ENCODE peak calls at places on chromosomes 1 and 21, in seven cellular contexts. One of them, this sample, is unnamed.

GRCh38 chr1:29395724-29396437 is 159.6 kb downstream of the PTPRU start:
- DNase-seq in heart right ventricle: no peak
- DNase-seq in HCT116: no peak
- DNase-seq in brain microvascular endothelial cell: no peak
- DNase-seq in kidney: no peak
- DNase-seq in PC-9: no peak
- DNase-seq in endothelial cell: no peak
- DNase-seq in this sample: no peak

GRCh38 chr1:220926146-220926545 is 46.9 kb downstream of the HLX start:
- DNase-seq in heart right ventricle: no peak
- DNase-seq in HCT116: no peak
- DNase-seq in brain microvascular endothelial cell: no peak
- DNase-seq in kidney: no peak
- DNase-seq in PC-9: no peak
- DNase-seq in endothelial cell: no peak
- DNase-seq in this sample: no peak

GRCh38 chr1:88935522-88936222 is 44.3 kb upstream of the GTF2B start:
- DNase-seq in heart right ventricle: no peak
- DNase-seq in HCT116: peak
- DNase-seq in brain microvascular endothelial cell: no peak
- DNase-seq in kidney: no peak
- DNase-seq in PC-9: no peak
- DNase-seq in endothelial cell: peak
- DNase-seq in this sample: no peak

GRCh38 chr21:32359719-32360260 is 33.0 kb downstream of the URB1 start:
- DNase-seq in heart right ventricle: no peak
- DNase-seq in HCT116: peak
- DNase-seq in brain microvascular endothelial cell: no peak
- DNase-seq in kidney: no peak
- DNase-seq in PC-9: no peak
- DNase-seq in endothelial cell: no peak
- DNase-seq in this sample: no peak

GRCh38 chr1:3756394-3756793 is 4.1 kb downstream of the CCDC27 start:
- DNase-seq in heart right ventricle: no peak
- DNase-seq in HCT116: no peak
- DNase-seq in brain microvascular endothelial cell: no peak
- DNase-seq in kidney: peak
- DNase-seq in PC-9: no peak
- DNase-seq in endothelial cell: no peak
- DNase-seq in this sample: no peak

GRCh38 chr1:48031676-48032075 is 34.5 kb upstream of the TRABD2B start:
- DNase-seq in heart right ventricle: no peak
- DNase-seq in HCT116: no peak
- DNase-seq in brain microvascular endothelial cell: no peak
- DNase-seq in kidney: no peak
- DNase-seq in PC-9: no peak
- DNase-seq in endothelial cell: no peak
- DNase-seq in this sample: no peak

GRCh38 chr1:62276791-62277190 is 42.4 kb downstream of the KANK4 start:
- DNase-seq in heart right ventricle: no peak
- DNase-seq in HCT116: no peak
- DNase-seq in brain microvascular endothelial cell: no peak
- DNase-seq in kidney: no peak
- DNase-seq in PC-9: no peak
- DNase-seq in endothelial cell: no peak
- DNase-seq in this sample: no peak

GRCh38 chr1:171985639-171986038 is 144.3 kb downstream of the DNM3 start:
- DNase-seq in heart right ventricle: no peak
- DNase-seq in HCT116: peak
- DNase-seq in brain microvascular endothelial cell: no peak
- DNase-seq in kidney: no peak
- DNase-seq in PC-9: peak
- DNase-seq in endothelial cell: peak
- DNase-seq in this sample: no peak

GRCh38 chr1:59026472-59026948 is 242.7 kb upstream of the JUN start:
- DNase-seq in heart right ventricle: no peak
- DNase-seq in HCT116: no peak
- DNase-seq in brain microvascular endothelial cell: no peak
- DNase-seq in kidney: no peak
- DNase-seq in PC-9: no peak
- DNase-seq in endothelial cell: no peak
- DNase-seq in this sample: no peak

GRCh38 chr1:85850238-85850637 is 142.0 kb upstream of the ZNHIT6 start:
- DNase-seq in heart right ventricle: no peak
- DNase-seq in HCT116: peak
- DNase-seq in brain microvascular endothelial cell: peak
- DNase-seq in kidney: no peak
- DNase-seq in PC-9: peak
- DNase-seq in endothelial cell: no peak
- DNase-seq in this sample: no peak

GRCh38 chr1:162927421-162927820 is 66.4 kb upstream of the CCDC190 start:
- DNase-seq in heart right ventricle: no peak
- DNase-seq in HCT116: no peak
- DNase-seq in brain microvascular endothelial cell: no peak
- DNase-seq in kidney: no peak
- DNase-seq in PC-9: no peak
- DNase-seq in endothelial cell: no peak
- DNase-seq in this sample: no peak

GRCh38 chr21:28928578-28929124 is 64.0 kb downstream of the LTN1 start:
- DNase-seq in heart right ventricle: no peak
- DNase-seq in HCT116: no peak
- DNase-seq in brain microvascular endothelial cell: no peak
- DNase-seq in kidney: no peak
- DNase-seq in PC-9: no peak
- DNase-seq in endothelial cell: no peak
- DNase-seq in this sample: no peak

GRCh38 chr21:42343963-42344510 is 6.8 kb downstream of the TFF2 start:
- DNase-seq in heart right ventricle: no peak
- DNase-seq in HCT116: no peak
- DNase-seq in brain microvascular endothelial cell: no peak
- DNase-seq in kidney: no peak
- DNase-seq in PC-9: no peak
- DNase-seq in endothelial cell: no peak
- DNase-seq in this sample: no peak

GRCh38 chr1:160082487-160082886 is 1.1 kb downstream of the KCNJ9 start:
- DNase-seq in heart right ventricle: no peak
- DNase-seq in HCT116: no peak
- DNase-seq in brain microvascular endothelial cell: no peak
- DNase-seq in kidney: no peak
- DNase-seq in PC-9: no peak
- DNase-seq in endothelial cell: no peak
- DNase-seq in this sample: no peak

DNA sequence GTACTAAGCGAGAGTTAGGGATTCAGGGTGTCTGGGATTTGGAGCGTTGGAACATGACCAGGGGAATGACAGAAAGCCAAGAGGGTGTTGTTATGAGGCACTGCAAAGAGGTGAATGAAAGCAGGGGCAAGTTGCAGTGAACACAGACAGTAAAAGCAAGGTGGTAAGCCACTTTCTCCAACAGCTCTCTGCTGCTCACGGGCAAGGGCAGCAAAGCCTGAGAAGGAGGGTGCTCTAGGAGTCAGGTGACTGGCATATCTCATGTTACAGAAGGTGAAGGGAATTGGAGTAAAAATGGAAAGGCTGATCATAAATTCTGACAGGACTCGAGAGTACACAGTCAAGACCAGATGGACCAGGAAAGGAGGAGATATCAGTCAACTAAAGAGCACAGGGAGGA is 14.5 kb downstream of the VAV3 start:
- DNase-seq in heart right ventricle: no peak
- DNase-seq in HCT116: no peak
- DNase-seq in brain microvascular endothelial cell: no peak
- DNase-seq in kidney: no peak
- DNase-seq in PC-9: no peak
- DNase-seq in endothelial cell: no peak
- DNase-seq in this sample: no peak
- TF ChIP-seq CTCF in heart right ventricle: no peak
- TF ChIP-seq CTCF in HCT116: no peak
- TF ChIP-seq CTCF in brain microvascular endothelial cell: no peak
- TF ChIP-seq CTCF in kidney: no peak
- TF ChIP-seq CTCF in PC-9: no peak
- TF ChIP-seq CTCF in endothelial cell: no peak
- TF ChIP-seq CTCF in this sample: no peak

DNA sequence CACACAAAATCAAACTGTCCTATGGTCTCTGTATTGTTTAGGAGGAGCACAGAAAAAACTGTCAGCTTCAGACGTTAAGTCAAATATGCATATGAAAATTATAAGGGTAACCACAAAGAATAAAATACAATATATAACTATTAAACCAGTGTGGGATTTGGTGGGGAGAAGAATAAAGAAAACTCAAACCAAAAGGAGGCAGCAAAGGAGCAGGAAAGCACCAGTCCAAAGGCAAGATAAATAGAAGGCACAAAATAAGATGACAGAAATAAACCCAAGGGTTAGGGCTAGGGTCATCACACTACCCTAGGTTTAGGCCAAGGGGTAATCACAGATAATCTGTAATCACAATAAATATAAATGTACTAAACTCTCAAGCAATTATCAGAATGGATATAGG is 32.8 kb downstream of the DLGAP3 start:
- DNase-seq in heart right ventricle: no peak
- DNase-seq in HCT116: no peak
- DNase-seq in brain microvascular endothelial cell: no peak
- DNase-seq in kidney: no peak
- DNase-seq in PC-9: no peak
- DNase-seq in endothelial cell: no peak
- DNase-seq in this sample: no peak
- TF ChIP-seq CTCF in heart right ventricle: no peak
- TF ChIP-seq CTCF in HCT116: peak
- TF ChIP-seq CTCF in brain microvascular endothelial cell: peak
- TF ChIP-seq CTCF in kidney: no peak
- TF ChIP-seq CTCF in PC-9: no peak
- TF ChIP-seq CTCF in endothelial cell: no peak
- TF ChIP-seq CTCF in this sample: no peak

GRCh38 chr21:36834192-36834591 is 132.3 kb downstream of the HLCS start:
- DNase-seq in heart right ventricle: no peak
- DNase-seq in HCT116: no peak
- DNase-seq in brain microvascular endothelial cell: no peak
- DNase-seq in kidney: no peak
- DNase-seq in PC-9: no peak
- DNase-seq in endothelial cell: no peak
- DNase-seq in this sample: no peak

GRCh38 chr21:36839735-36840134 is 126.7 kb downstream of the HLCS start:
- DNase-seq in heart right ventricle: no peak
- DNase-seq in HCT116: no peak
- DNase-seq in brain microvascular endothelial cell: no peak
- DNase-seq in kidney: no peak
- DNase-seq in PC-9: no peak
- DNase-seq in endothelial cell: no peak
- DNase-seq in this sample: no peak

GRCh38 chr21:36841866-36842265 is 124.6 kb downstream of the HLCS start:
- DNase-seq in heart right ventricle: no peak
- DNase-seq in HCT116: no peak
- DNase-seq in brain microvascular endothelial cell: no peak
- DNase-seq in kidney: no peak
- DNase-seq in PC-9: no peak
- DNase-seq in endothelial cell: no peak
- DNase-seq in this sample: no peak

GRCh38 chr21:36835383-36835795 is 131.1 kb downstream of the HLCS start:
- DNase-seq in heart right ventricle: peak
- DNase-seq in HCT116: no peak
- DNase-seq in brain microvascular endothelial cell: no peak
- DNase-seq in kidney: no peak
- DNase-seq in PC-9: no peak
- DNase-seq in endothelial cell: no peak
- DNase-seq in this sample: no peak

DNA sequence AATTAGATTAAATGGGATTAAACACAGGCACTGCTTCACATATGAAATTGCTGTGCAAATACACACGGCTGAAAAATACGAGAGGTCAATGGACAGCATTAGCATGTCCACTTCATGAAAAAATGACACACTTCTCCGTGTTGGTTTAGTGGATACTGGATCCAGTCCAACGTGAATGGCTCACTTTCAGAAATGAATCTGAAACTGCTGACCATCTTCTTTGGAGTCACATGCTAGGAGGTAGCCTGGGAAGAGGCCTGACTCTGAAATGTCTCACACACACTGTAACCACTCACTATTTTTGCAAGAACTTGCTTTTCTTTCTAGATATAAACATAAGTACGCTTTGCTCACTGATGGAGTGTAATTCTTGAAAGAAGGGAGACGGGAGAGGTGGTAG is 127.3 kb downstream of the HLCS start:
- DNase-seq in heart right ventricle: no peak
- DNase-seq in HCT116: no peak
- DNase-seq in brain microvascular endothelial cell: peak
- DNase-seq in kidney: no peak
- DNase-seq in PC-9: no peak
- DNase-seq in endothelial cell: no peak
- DNase-seq in this sample: no peak
- TF ChIP-seq CTCF in heart right ventricle: no peak
- TF ChIP-seq CTCF in HCT116: no peak
- TF ChIP-seq CTCF in brain microvascular endothelial cell: no peak
- TF ChIP-seq CTCF in kidney: no peak
- TF ChIP-seq CTCF in PC-9: no peak
- TF ChIP-seq CTCF in endothelial cell: no peak
- TF ChIP-seq CTCF in this sample: no peak

DNA sequence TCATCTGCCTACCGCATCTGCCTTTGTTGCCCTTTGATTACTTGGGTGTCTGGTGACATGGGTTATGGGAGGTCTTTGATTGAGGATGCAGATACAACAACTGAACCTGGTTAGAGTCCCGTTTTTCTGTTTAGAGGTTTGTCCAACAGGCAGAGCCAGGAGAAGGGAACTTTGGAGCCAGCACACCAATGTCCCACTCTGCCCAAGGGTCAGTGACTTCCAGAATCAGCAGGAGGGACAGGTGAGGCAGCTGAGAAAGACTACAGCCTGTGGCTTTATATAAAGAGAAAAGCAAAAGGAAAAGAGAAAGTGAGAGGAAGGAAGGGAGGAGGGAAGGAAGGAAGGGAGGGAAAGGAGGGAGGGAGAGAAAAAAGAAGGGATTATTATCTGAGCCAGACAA is 101.5 kb upstream of the ZNF644 start:
- DNase-seq in heart right ventricle: no peak
- DNase-seq in HCT116: no peak
- DNase-seq in brain microvascular endothelial cell: no peak
- DNase-seq in kidney: no peak
- DNase-seq in PC-9: no peak
- DNase-seq in endothelial cell: no peak
- DNase-seq in this sample: no peak
- TF ChIP-seq CTCF in heart right ventricle: no peak
- TF ChIP-seq CTCF in HCT116: no peak
- TF ChIP-seq CTCF in brain microvascular endothelial cell: no peak
- TF ChIP-seq CTCF in kidney: no peak
- TF ChIP-seq CTCF in PC-9: no peak
- TF ChIP-seq CTCF in endothelial cell: no peak
- TF ChIP-seq CTCF in this sample: no peak

DNA sequence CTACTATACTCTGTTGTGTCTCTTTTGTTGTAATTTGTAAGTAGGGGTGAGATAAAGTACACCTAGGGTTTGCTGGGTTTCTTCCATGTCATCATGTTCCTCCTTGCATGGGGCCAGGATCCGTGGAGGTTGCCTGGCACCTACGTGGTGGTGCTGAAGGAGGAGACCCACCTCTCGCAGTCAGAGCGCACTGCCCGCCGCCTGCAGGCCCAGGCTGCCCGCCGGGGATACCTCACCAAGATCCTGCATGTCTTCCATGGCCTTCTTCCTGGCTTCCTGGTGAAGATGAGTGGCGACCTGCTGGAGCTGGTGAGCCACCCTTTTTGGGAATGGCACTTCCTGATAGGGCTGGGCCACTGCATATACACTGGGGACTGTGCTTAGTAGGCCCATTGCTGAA is 4.4 kb downstream of the PCSK9 start:
- DNase-seq in heart right ventricle: no peak
- DNase-seq in HCT116: no peak
- DNase-seq in brain microvascular endothelial cell: no peak
- DNase-seq in kidney: no peak
- DNase-seq in PC-9: no peak
- DNase-seq in endothelial cell: no peak
- DNase-seq in this sample: no peak
- TF ChIP-seq CTCF in heart right ventricle: no peak
- TF ChIP-seq CTCF in HCT116: no peak
- TF ChIP-seq CTCF in brain microvascular endothelial cell: no peak
- TF ChIP-seq CTCF in kidney: no peak
- TF ChIP-seq CTCF in PC-9: no peak
- TF ChIP-seq CTCF in endothelial cell: no peak
- TF ChIP-seq CTCF in this sample: no peak